ENCODE peak calls at places on chromosome 15, in five cellular contexts. One of them, this sample, is unnamed.

GRCh38 chr15:95698971-95699370 is 631.5 kb upstream of the NR2F2 start:
- DNase-seq in HCT116: no peak
- DNase-seq in uterus: no peak
- DNase-seq in Caco-2: no peak
- DNase-seq in cardiac muscle cell: no peak
- DNase-seq in this sample: no peak

GRCh38 chr15:28103831-28104230 is 4.7 kb upstream of the OCA2 start:
- DNase-seq in cardiac muscle cell: no peak
- DNase-seq in uterus: no peak
- DNase-seq in Caco-2: no peak
- DNase-seq in HCT116: no peak
- DNase-seq in this sample: no peak

GRCh38 chr15:56040081-56041035 is 46.9 kb upstream of the NEDD4 start:
- DNase-seq in HCT116: peak; percentile 88
- DNase-seq in Caco-2: peak; percentile 88
- DNase-seq in cardiac muscle cell: no peak
- DNase-seq in uterus: peak; percentile 65
- DNase-seq in this sample: peak; percentile 69

GRCh38 chr15:64749999-64750657 is 25.3 kb downstream of the RBPMS2 start:
- DNase-seq in uterus: no peak
- DNase-seq in HCT116: no peak
- DNase-seq in Caco-2: no peak
- DNase-seq in cardiac muscle cell: peak; percentile 59
- DNase-seq in this sample: no peak

GRCh38 chr15:71116942-71117341 is 1.7 kb downstream of the THSD4 start:
- DNase-seq in cardiac muscle cell: no peak
- DNase-seq in HCT116: no peak
- DNase-seq in Caco-2: no peak
- DNase-seq in uterus: no peak
- DNase-seq in this sample: no peak

GRCh38 chr15:62933388-62933787 is 109.2 kb upstream of the TPM1 start:
- DNase-seq in HCT116: no peak
- DNase-seq in Caco-2: no peak
- DNase-seq in uterus: no peak
- DNase-seq in cardiac muscle cell: no peak
- DNase-seq in this sample: no peak

GRCh38 chr15:61057376-61057775 is 171.7 kb downstream of the RORA start:
- DNase-seq in cardiac muscle cell: no peak
- DNase-seq in HCT116: no peak
- DNase-seq in Caco-2: no peak
- DNase-seq in uterus: no peak
- DNase-seq in this sample: no peak

GRCh38 chr15:33104276-33104675 is 90.2 kb downstream of the FMN1 start:
- DNase-seq in Caco-2: no peak
- DNase-seq in HCT116: peak; percentile 19
- DNase-seq in cardiac muscle cell: no peak
- DNase-seq in uterus: no peak
- DNase-seq in this sample: no peak

GRCh38 chr15:99998661-99999101 is 265.4 kb upstream of the LYSMD4 start:
- DNase-seq in uterus: no peak
- DNase-seq in Caco-2: no peak
- DNase-seq in cardiac muscle cell: no peak
- DNase-seq in HCT116: no peak
- DNase-seq in this sample: no peak

GRCh38 chr15:51382787-51383186 is 41.3 kb downstream of the GLDN start:
- DNase-seq in HCT116: peak; percentile 16
- DNase-seq in uterus: peak; percentile 21
- DNase-seq in Caco-2: no peak
- DNase-seq in cardiac muscle cell: peak; percentile 65
- DNase-seq in this sample: no peak

GRCh38 chr15:71385469-71385868 is 270.2 kb downstream of the THSD4 start:
- DNase-seq in cardiac muscle cell: no peak
- DNase-seq in Caco-2: no peak
- DNase-seq in HCT116: no peak
- DNase-seq in uterus: no peak
- DNase-seq in this sample: no peak

GRCh38 chr15:37771462-37771861 is 163.0 kb upstream of the TMCO5A start:
- DNase-seq in cardiac muscle cell: no peak
- DNase-seq in HCT116: no peak
- DNase-seq in Caco-2: no peak
- DNase-seq in uterus: no peak
- DNase-seq in this sample: no peak

GRCh38 chr15:68552773-68553172 is 26.0 kb upstream of the CORO2B start:
- DNase-seq in Caco-2: no peak
- DNase-seq in uterus: peak; percentile 17
- DNase-seq in cardiac muscle cell: no peak
- DNase-seq in HCT116: no peak
- DNase-seq in this sample: no peak

GRCh38 chr15:74238984-74239645 is 3.0 kb downstream of the CCDC33 start:
- DNase-seq in cardiac muscle cell: no peak
- DNase-seq in uterus: no peak
- DNase-seq in HCT116: no peak
- DNase-seq in Caco-2: no peak
- DNase-seq in this sample: no peak

GRCh38 chr15:41056810-41057209 is 59.3 kb downstream of the INO80 start:
- DNase-seq in uterus: no peak
- DNase-seq in cardiac muscle cell: no peak
- DNase-seq in Caco-2: no peak
- DNase-seq in HCT116: no peak
- DNase-seq in this sample: no peak

GRCh38 chr15:38531509-38531908 is 33.1 kb downstream of the RASGRP1 start:
- DNase-seq in uterus: no peak
- DNase-seq in Caco-2: no peak
- DNase-seq in HCT116: no peak
- DNase-seq in cardiac muscle cell: no peak
- DNase-seq in this sample: no peak

GRCh38 chr15:41485226-41485625 is 8.4 kb upstream of the ITPKA start:
- DNase-seq in cardiac muscle cell: no peak
- DNase-seq in HCT116: no peak
- DNase-seq in uterus: no peak
- DNase-seq in Caco-2: no peak
- DNase-seq in this sample: no peak

GRCh38 chr15:70507772-70508351 is 255.5 kb downstream of the UACA start:
- DNase-seq in HCT116: no peak
- DNase-seq in uterus: no peak
- DNase-seq in Caco-2: peak; percentile 77
- DNase-seq in cardiac muscle cell: no peak
- DNase-seq in this sample: no peak

GRCh38 chr15:23734856-23735255 is 47.8 kb upstream of the NDN start:
- DNase-seq in Caco-2: no peak
- DNase-seq in HCT116: no peak
- DNase-seq in uterus: no peak
- DNase-seq in cardiac muscle cell: no peak
- DNase-seq in this sample: no peak

GRCh38 chr15:93121994-93122910 is 33.2 kb upstream of the RGMA start:
- DNase-seq in cardiac muscle cell: no peak
- DNase-seq in uterus: no peak
- DNase-seq in HCT116: no peak
- DNase-seq in Caco-2: no peak
- DNase-seq in this sample: no peak

GRCh38 chr15:57135800-57136199 is 217.4 kb downstream of the TCF12 start:
- DNase-seq in uterus: no peak
- DNase-seq in Caco-2: no peak
- DNase-seq in HCT116: no peak
- DNase-seq in cardiac muscle cell: no peak
- DNase-seq in this sample: no peak

GRCh38 chr15:72676838-72677237 is 9.1 kb downstream of the HIGD2B start:
- DNase-seq in HCT116: no peak
- DNase-seq in cardiac muscle cell: no peak
- DNase-seq in Caco-2: no peak
- DNase-seq in uterus: no peak
- DNase-seq in this sample: no peak

GRCh38 chr15:81085898-81086297 is 48.2 kb upstream of the CFAP161 start:
- DNase-seq in cardiac muscle cell: no peak
- DNase-seq in HCT116: no peak
- DNase-seq in Caco-2: no peak
- DNase-seq in uterus: no peak
- DNase-seq in this sample: no peak

GRCh38 chr15:60744826-60745225 is 265.9 kb upstream of the ICE2 start:
- DNase-seq in Caco-2: no peak
- DNase-seq in HCT116: no peak
- DNase-seq in uterus: peak; percentile 31
- DNase-seq in cardiac muscle cell: no peak
- DNase-seq in this sample: no peak

GRCh38 chr15:101500865-101501551 is 11.5 kb upstream of the PCSK6 start:
- DNase-seq in HCT116: no peak
- DNase-seq in cardiac muscle cell: no peak
- DNase-seq in uterus: no peak
- DNase-seq in Caco-2: no peak
- DNase-seq in this sample: no peak

GRCh38 chr15:71807125-71807629 is 3.2 kb upstream of the NR2E3 start:
- DNase-seq in HCT116: no peak
- DNase-seq in cardiac muscle cell: no peak
- DNase-seq in Caco-2: no peak
- DNase-seq in uterus: no peak
- DNase-seq in this sample: no peak

GRCh38 chr15:101489633-101490407 is at the start of gene PCSK6:
- DNase-seq in uterus: no peak
- DNase-seq in cardiac muscle cell: peak; percentile 63
- DNase-seq in Caco-2: peak; percentile 52
- DNase-seq in HCT116: no peak
- DNase-seq in this sample: no peak

GRCh38 chr15:70770863-70771262 is 7.5 kb upstream of the UACA start:
- DNase-seq in cardiac muscle cell: no peak
- DNase-seq in uterus: no peak
- DNase-seq in Caco-2: no peak
- DNase-seq in HCT116: no peak
- DNase-seq in this sample: no peak

GRCh38 chr15:63186065-63186464 is 3.3 kb upstream of the RAB8B start:
- DNase-seq in HCT116: no peak
- DNase-seq in uterus: no peak
- DNase-seq in Caco-2: no peak
- DNase-seq in cardiac muscle cell: no peak
- DNase-seq in this sample: no peak

DNA sequence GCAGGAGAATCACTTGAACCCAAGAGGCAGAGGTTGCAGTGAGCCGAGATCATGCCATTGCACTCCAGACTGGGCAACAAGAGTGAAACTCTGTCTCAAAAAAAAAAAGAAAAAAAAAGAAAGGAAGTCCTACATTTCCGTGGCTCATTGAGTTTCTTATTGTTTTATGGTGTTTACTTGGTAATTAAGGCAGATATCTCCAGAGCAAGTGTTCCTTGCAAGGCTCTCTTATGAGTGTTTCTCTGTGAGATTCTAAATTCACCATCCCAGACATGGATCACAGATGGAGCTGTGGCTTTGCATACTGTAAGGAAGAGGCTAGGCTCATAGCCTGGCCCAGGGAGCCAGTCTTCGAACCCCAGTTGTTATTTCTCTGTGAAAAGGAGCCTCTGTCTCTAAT is 53.0 kb downstream of the IQGAP1 start:
- DNase-seq in HCT116: no peak
- DNase-seq in uterus: no peak
- DNase-seq in cardiac muscle cell: no peak
- DNase-seq in Caco-2: no peak
- DNase-seq in this sample: no peak
- H3K36me3 ChIP-seq in HCT116: peaks cover 13% of the 10 kb centered on the region
- H3K36me3 ChIP-seq in uterus: no peaks in the 10 kb centered on the region
- H3K36me3 ChIP-seq in cardiac muscle cell: no peaks in the 10 kb centered on the region
- H3K36me3 ChIP-seq in Caco-2: no peaks in the 10 kb centered on the region
- H3K36me3 ChIP-seq in this sample: peaks cover 20% of the 10 kb centered on the region

GRCh38 chr15:89330881-89331595 is 3.6 kb downstream of the POLG start:
- DNase-seq in Caco-2: no peak
- DNase-seq in uterus: no peak
- DNase-seq in HCT116: no peak
- DNase-seq in cardiac muscle cell: no peak
- DNase-seq in this sample: no peak
- H3K4me3 ChIP-seq in Caco-2: no peak overlapping the region
- H3K4me3 ChIP-seq in uterus: no peak overlapping the region
- H3K4me3 ChIP-seq in HCT116: no peak overlapping the region
- H3K4me3 ChIP-seq in cardiac muscle cell: no peak overlapping the region
- H3K4me3 ChIP-seq in this sample: peak overlapping the region; percentile 95

GRCh38 chr15:17026633-17027032 is 3515.0 kb downstream of the GOLGA6L6 start:
- DNase-seq in cardiac muscle cell: no peak
- DNase-seq in HCT116: no peak
- DNase-seq in uterus: no peak
- DNase-seq in Caco-2: no peak
- DNase-seq in this sample: no peak
- H3K9me3 ChIP-seq in cardiac muscle cell: no peaks in the 10 kb centered on the region
- H3K9me3 ChIP-seq in HCT116: peaks cover 2% of the 10 kb centered on the region
- H3K9me3 ChIP-seq in uterus: no peaks in the 10 kb centered on the region
- H3K9me3 ChIP-seq in Caco-2: no peaks in the 10 kb centered on the region
- H3K9me3 ChIP-seq in this sample: no peaks in the 10 kb centered on the region

GRCh38 chr15:78917888-78918287 is 27.0 kb downstream of the CTSH start:
- DNase-seq in uterus: no peak
- DNase-seq in HCT116: no peak
- DNase-seq in cardiac muscle cell: no peak
- DNase-seq in Caco-2: no peak
- DNase-seq in this sample: no peak
- H3K36me3 ChIP-seq in uterus: no peaks in the 10 kb centered on the region
- H3K36me3 ChIP-seq in HCT116: peaks cover 31% of the 10 kb centered on the region
- H3K36me3 ChIP-seq in cardiac muscle cell: peaks cover 13% of the 10 kb centered on the region
- H3K36me3 ChIP-seq in Caco-2: peaks cover 2% of the 10 kb centered on the region
- H3K36me3 ChIP-seq in this sample: peaks cover 61% of the 10 kb centered on the region

GRCh38 chr15:31360843-31361763 is 34.5 kb downstream of the KLF13 start:
- DNase-seq in Caco-2: no peak
- DNase-seq in cardiac muscle cell: no peak
- DNase-seq in HCT116: no peak
- DNase-seq in uterus: no peak
- DNase-seq in this sample: no peak
- H3K4me3 ChIP-seq in Caco-2: no peak overlapping the region
- H3K4me3 ChIP-seq in cardiac muscle cell: no peak overlapping the region
- H3K4me3 ChIP-seq in HCT116: no peak overlapping the region
- H3K4me3 ChIP-seq in uterus: no peak overlapping the region
- H3K4me3 ChIP-seq in this sample: peak overlapping the region; percentile 61

GRCh38 chr15:87917480-87917879 is 339.1 kb downstream of the NTRK3 start:
- DNase-seq in uterus: no peak
- DNase-seq in Caco-2: no peak
- DNase-seq in cardiac muscle cell: no peak
- DNase-seq in HCT116: no peak
- DNase-seq in this sample: no peak
- H3K9me3 ChIP-seq in uterus: no peaks in the 10 kb centered on the region
- H3K9me3 ChIP-seq in Caco-2: no peaks in the 10 kb centered on the region
- H3K9me3 ChIP-seq in cardiac muscle cell: no peaks in the 10 kb centered on the region
- H3K9me3 ChIP-seq in HCT116: peaks cover 21% of the 10 kb centered on the region
- H3K9me3 ChIP-seq in this sample: no peaks in the 10 kb centered on the region

GRCh38 chr15:49135893-49136292 is 19.5 kb downstream of the COPS2 start:
- DNase-seq in uterus: no peak
- DNase-seq in Caco-2: no peak
- DNase-seq in cardiac muscle cell: no peak
- DNase-seq in HCT116: no peak
- DNase-seq in this sample: no peak
- H3K36me3 ChIP-seq in uterus: no peaks in the 10 kb centered on the region
- H3K36me3 ChIP-seq in Caco-2: no peaks in the 10 kb centered on the region
- H3K36me3 ChIP-seq in cardiac muscle cell: peaks cover 72% of the 10 kb centered on the region
- H3K36me3 ChIP-seq in HCT116: peaks cover 50% of the 10 kb centered on the region
- H3K36me3 ChIP-seq in this sample: peaks cover 96% of the 10 kb centered on the region

DNA sequence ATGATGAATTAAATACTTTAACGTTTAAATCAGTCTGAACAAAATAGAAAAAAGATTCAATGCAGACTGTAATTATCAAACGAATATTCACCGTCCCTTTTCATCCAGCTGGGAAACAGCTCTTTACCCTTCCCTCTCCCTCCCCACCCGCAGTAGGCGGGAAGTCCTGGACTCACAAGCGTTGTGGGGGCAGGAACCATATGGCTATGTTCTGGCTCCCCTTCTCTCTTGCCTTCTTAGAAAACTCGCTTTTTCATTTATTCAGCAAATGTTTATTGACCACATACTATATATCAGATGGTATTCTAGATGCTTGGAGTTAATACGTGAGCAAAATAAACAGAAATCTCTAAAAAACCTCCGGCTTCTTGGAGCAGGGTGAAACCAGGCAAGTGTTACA is 715 bp upstream of the SCAPER start:
- DNase-seq in Caco-2: peak; percentile 43
- DNase-seq in HCT116: no peak
- DNase-seq in cardiac muscle cell: peak; percentile 7
- DNase-seq in uterus: no peak
- DNase-seq in this sample: no peak
- H3K4me3 ChIP-seq in Caco-2: peak overlapping the region; percentile 81
- H3K4me3 ChIP-seq in HCT116: peak overlapping the region; percentile 79
- H3K4me3 ChIP-seq in cardiac muscle cell: no peak overlapping the region
- H3K4me3 ChIP-seq in uterus: peak overlapping the region; percentile 81
- H3K4me3 ChIP-seq in this sample: peak overlapping the region; percentile 92

This sample was measured in SK-N-MC.